ENCODE peak calls at places on chromosomes 7 and 10, in four cellular contexts. M is esophagus squamous epithelium, W is Panc1, J is tibial nerve. D is an unnamed sample.

GRCh38 chr7:14321947-14322346 is 332.5 kb upstream of the ETV1 start:
- DNase-seq in M (no peak), W (no peak), J (no peak), D (no peak)

GRCh38 chr7:16813232-16813616 is 8.4 kb upstream of the AGR2 start:
- DNase-seq in M (no peak), W (no peak), J (no peak), D (no peak)

GRCh38 chr7:137891016-137891655 is 44.4 kb upstream of the DGKI start:
- DNase-seq in M (no peak), W (no peak), J (no peak), D (no peak)

GRCh38 chr7:115356139-115356746 is 434.3 kb downstream of the MDFIC start:
- DNase-seq in M (no peak), W (no peak), J (no peak), D (no peak)

GRCh38 chr7:74183653-74184450 is 9.7 kb downstream of the EIF4H start:
- DNase-seq in M (no peak), W (no peak), J (no peak), D (no peak)

GRCh38 chr10:48614481-48615383 is 9.9 kb upstream of the ARHGAP22 start:
- DNase-seq in M (no peak), W (no peak), J (no peak), D (no peak)

GRCh38 chr10:75672842-75673241 is 241.4 kb downstream of the LRMDA start:
- DNase-seq in M (no peak), W (no peak), J (no peak), D (no peak)

GRCh38 chr7:159140170-159140910 is 4.3 kb downstream of the VIPR2 start:
- DNase-seq in M (no peak), W (no peak), J (no peak), D (no peak)

GRCh38 chr7:130070900-130071622 is 727 bp downstream of the KLHDC10 start:
- DNase-seq in M (no peak), W (no peak), J (no peak), D (no peak)

GRCh38 chr7:1385086-1385808 is 74.0 kb downstream of the MICALL2 start:
- DNase-seq in M (no peak), W (no peak), J (no peak), D (no peak)

GRCh38 chr7:100444311-100445278 is 8.3 kb upstream of the PPP1R35 start:
- DNase-seq in M (no peak), W (peak; percentile 69), J (no peak), D (no peak)

GRCh38 chr7:27435461-27435860 is 192.9 kb downstream of the EVX1 start:
- DNase-seq in M (no peak), W (no peak), J (no peak), D (no peak)

GRCh38 chr7:73518470-73518869 is 3.6 kb downstream of the BAZ1B start:
- DNase-seq in M (no peak), W (no peak), J (no peak), D (no peak)

GRCh38 chr7:4144801-4145470 is 537.2 kb upstream of the FOXK1 start:
- DNase-seq in M (no peak), W (no peak), J (peak; percentile 39), D (no peak)

GRCh38 chr10:774661-775244 is 85.3 kb upstream of the DIP2C start:
- DNase-seq in M (no peak), W (no peak), J (no peak), D (no peak)

GRCh38 chr7:19920200-19920599 is 146.8 kb upstream of the TMEM196 start:
- DNase-seq in M (no peak), W (no peak), J (no peak), D (no peak)

GRCh38 chr7:30906014-30906413 is 5.6 kb upstream of the AQP1 start:
- DNase-seq in M (no peak), W (no peak), J (no peak), D (no peak)

GRCh38 chr7:90313908-90314307 is 7.2 kb downstream of the FAM237B start:
- DNase-seq in M (no peak), W (no peak), J (no peak), D (no peak)

GRCh38 chr7:90311185-90311584 is 9.9 kb downstream of the FAM237B start:
- DNase-seq in M (no peak), W (no peak), J (no peak), D (no peak)

GRCh38 chr7:90309872-90310271 is 11.2 kb downstream of the FAM237B start:
- DNase-seq in M (no peak), W (no peak), J (no peak), D (no peak)

DNA sequence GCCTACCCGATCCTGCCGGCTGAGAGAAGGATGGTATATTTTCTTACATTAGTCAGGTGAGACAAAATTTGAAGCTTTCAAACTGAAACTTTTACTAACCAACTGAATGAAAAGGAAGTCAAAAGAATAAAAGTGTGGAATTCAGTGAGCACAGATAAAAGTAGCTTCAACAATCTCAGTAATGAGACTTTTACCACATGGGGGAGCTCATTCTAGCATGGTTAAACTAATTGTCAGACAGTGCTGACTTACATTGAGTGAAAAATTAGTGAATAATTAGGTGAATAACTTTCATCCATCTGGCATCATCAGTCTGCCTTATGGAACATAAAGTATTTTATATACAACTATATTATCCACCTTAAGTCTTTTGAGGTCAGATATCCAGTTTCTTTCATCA is 8.4 kb downstream of the FAM237B start:
- DNase-seq in M (no peak), W (no peak), J (no peak), D (no peak)
- TF ChIP-seq CTCF in M (no peak), W (peak; percentile 20), J (no peak), D (no peak)

GRCh38 chr7:139200382-139200781 is 30.7 kb upstream of the UBN2 start:
- DNase-seq in M (no peak), W (no peak), J (no peak), D (no peak)
- H3K4me3 ChIP-seq in M (no peak overlapping the region), W (no peak overlapping the region), J (no peak overlapping the region), D (no peak overlapping the region)

GRCh38 chr7:40775877-40776276 is 641.1 kb downstream of the SUGCT start:
- DNase-seq in M (no peak), W (no peak), J (no peak), D (no peak)
- H3K4me1 ChIP-seq in M (no peaks in the 10 kb centered on the region), W (no peaks in the 10 kb centered on the region), J (no peaks in the 10 kb centered on the region), D (peaks cover 12% of the 10 kb centered on the region)

GRCh38 chr7:109844362-109844761 is 1246.6 kb upstream of the LRRN3 start:
- DNase-seq in M (no peak), W (no peak), J (no peak), D (no peak)
- TF ChIP-seq CTCF in M (no peak), W (peak; percentile 42), J (no peak), D (no peak)

GRCh38 chr10:96377816-96378294 is 19.1 kb upstream of the OPALIN start:
- DNase-seq in M (no peak), W (no peak), J (no peak), D (no peak)

GRCh38 chr10:96376483-96376882 is 17.7 kb upstream of the OPALIN start:
- DNase-seq in M (no peak), W (no peak), J (no peak), D (no peak)

GRCh38 chr10:96374639-96374984 is 15.8 kb upstream of the OPALIN start:
- DNase-seq in M (no peak), W (no peak), J (no peak), D (no peak)

GRCh38 chr10:96374004-96374403 is 15.2 kb upstream of the OPALIN start:
- DNase-seq in M (no peak), W (no peak), J (no peak), D (no peak)

DNA sequence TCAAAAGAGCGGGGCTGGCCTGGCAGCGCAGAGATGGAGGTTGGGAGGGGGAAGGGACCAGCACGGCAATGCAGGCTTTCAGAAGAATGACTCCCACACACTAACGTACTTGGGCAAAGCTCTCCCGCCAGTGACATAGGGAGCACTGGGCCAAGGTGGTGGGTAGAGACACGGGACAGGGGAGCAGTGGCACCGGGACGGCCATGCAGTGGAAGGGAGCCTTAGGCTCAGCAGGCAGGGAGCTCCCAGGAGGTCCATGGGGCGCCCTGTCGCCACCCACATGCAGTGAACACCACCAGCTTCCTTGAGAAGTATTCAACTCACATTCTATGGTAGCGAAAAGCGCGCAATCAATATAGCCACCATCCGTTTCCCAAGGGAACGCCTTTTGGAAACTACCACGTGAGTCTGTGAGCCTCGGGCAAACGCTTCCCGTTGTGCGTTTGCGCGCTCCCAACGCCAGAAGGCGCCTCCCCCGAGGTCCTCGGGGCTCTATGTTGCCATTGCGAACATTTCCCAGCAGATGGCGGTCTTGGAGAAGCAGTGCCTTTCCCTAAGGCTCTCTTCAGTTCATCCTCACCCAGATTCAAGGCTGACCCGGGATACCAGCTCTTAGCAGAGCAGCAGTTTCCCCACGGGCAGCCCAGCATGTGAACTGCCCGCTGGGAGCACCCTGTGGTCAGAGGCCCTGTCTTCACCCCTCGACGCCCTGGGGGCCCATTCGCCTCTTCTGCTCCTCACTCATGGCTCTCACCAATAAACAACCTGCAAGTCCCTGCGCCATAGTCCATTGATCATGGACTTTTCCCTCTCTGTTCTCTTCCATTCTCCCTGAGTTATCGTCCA is 16.4 kb upstream of the OPALIN start:
- DNase-seq in M (no peak), W (peak; percentile 89), J (peak; percentile 75), D (peak; percentile 56)
- H3K4me3 ChIP-seq in M (peak overlapping the region; percentile 33), W (peak overlapping the region; percentile 53), J (peak overlapping the region; percentile 47), D (peak overlapping the region; percentile 70)

GRCh38 chr10:97708167-97708566 is 5.4 kb upstream of the MARVELD1 start:
- DNase-seq in M (no peak), W (no peak), J (no peak), D (no peak)
- H3K4me1 ChIP-seq in M (no peaks in the 10 kb centered on the region), W (peaks cover 4% of the 10 kb centered on the region), J (no peaks in the 10 kb centered on the region), D (peaks cover 53% of the 10 kb centered on the region)

GRCh38 chr10:114087255-114087654 is 43.6 kb downstream of the ADRB1 start:
- DNase-seq in M (no peak), W (no peak), J (no peak), D (no peak)
- TF ChIP-seq CTCF in M (no peak), W (no peak), J (no peak), D (no peak)